ENCODE peak calls at places on chromosomes 1 and 21, in four cellular contexts. V is GM12878, R is HepG2, N is K562. P is an unnamed sample.

GRCh38 chr1:199041173-199041914 is 402.5 kb downstream of the PTPRC start:
- DNase-seq in R (no peak), N (no peak), V (peak), P (no peak)

GRCh38 chr1:3711780-3712451 is 40.3 kb upstream of the CCDC27 start:
- DNase-seq in V (no peak), R (no peak), N (no peak), P (no peak)

GRCh38 chr1:57711326-57711725 is 287.5 kb upstream of the DAB1 start:
- DNase-seq in V (no peak), N (no peak), R (no peak), P (no peak)

GRCh38 chr1:161884475-161884874 is 118.4 kb downstream of the ATF6 start:
- DNase-seq in N (no peak), V (no peak), R (no peak), P (no peak)

GRCh38 chr1:26745191-26745590 is 42.6 kb upstream of the PIGV start:
- DNase-seq in R (no peak), N (no peak), V (no peak), P (no peak)

GRCh38 chr1:181208967-181209366 is 120.5 kb downstream of the IER5 start:
- DNase-seq in V (no peak), R (no peak), N (no peak), P (no peak)

GRCh38 chr1:223811634-223812101 is 34.1 kb downstream of the TP53BP2 start:
- DNase-seq in R (peak), N (no peak), V (no peak), P (peak)

GRCh38 chr1:55894521-55894920 is 679.4 kb upstream of the USP24 start:
- DNase-seq in N (no peak), R (no peak), V (no peak), P (no peak)

GRCh38 chr1:45796381-45796780 is 7.0 kb upstream of the MAST2 start:
- DNase-seq in R (no peak), V (no peak), N (no peak), P (no peak)

GRCh38 chr1:42732126-42732680 is 7.8 kb downstream of the CLDN19 start:
- DNase-seq in R (no peak), V (no peak), N (no peak), P (no peak)

DNA sequence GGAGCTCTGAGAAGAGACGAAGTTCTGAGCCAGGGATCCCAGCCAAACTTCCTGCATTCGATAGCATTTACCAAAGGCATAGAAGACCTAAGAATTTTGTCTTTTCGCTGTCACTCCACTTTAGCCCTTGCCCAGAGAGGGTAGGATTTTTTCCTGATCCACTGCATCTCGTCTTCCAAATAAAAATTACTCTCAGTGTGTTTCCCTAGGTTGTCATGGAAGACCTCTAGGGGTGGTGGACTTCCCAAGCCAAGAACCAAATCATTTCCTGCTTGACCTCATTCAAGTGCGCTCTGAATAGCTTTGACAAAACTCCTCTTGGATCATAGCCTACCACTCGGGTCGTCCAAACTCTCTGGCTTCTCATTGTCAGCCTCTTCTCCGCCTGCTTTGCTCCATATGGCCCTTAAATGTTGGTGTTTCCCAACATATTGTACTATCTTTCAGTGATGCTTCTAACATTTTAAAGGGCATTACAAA is 444 bp upstream of the C1orf52 start:
- DNase-seq in N (no peak), R (no peak), V (no peak), P (no peak)
- TF ChIP-seq TARDBP in N (no peak), R (no peak), V (no peak), P (no peak)

GRCh38 chr1:70528591-70529333 is 117.7 kb downstream of the CTH start:
- DNase-seq in N (peak), V (no peak), R (peak), P (peak)
- TF ChIP-seq SP1 in N (no peak), V (no peak), R (no peak), P (no peak)

DNA sequence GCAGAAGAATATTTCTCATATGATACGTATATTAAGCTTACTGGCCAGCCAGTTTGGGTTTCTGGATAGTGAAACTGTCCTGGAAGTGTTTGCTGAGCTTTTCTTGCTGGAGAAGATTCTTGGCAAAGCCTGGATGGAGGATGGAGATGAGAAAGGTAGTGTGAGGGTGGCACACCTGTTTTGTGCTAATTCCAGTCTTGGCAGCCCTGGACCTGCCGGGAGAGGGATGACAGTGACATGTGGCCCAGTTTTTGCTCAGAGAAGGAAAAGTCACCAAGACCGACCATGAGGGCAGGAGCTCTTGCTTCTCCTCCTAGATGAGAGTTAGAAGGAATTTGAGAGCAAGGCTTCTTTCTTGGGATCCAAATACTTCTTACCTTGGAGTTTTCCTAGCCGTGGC is 34.1 kb downstream of the DOP1B start:
- DNase-seq in R (no peak), V (no peak), N (no peak), P (no peak)
- TF ChIP-seq FOXK2 in R (no peak), V (no peak), N (no peak), P (no peak)

DNA sequence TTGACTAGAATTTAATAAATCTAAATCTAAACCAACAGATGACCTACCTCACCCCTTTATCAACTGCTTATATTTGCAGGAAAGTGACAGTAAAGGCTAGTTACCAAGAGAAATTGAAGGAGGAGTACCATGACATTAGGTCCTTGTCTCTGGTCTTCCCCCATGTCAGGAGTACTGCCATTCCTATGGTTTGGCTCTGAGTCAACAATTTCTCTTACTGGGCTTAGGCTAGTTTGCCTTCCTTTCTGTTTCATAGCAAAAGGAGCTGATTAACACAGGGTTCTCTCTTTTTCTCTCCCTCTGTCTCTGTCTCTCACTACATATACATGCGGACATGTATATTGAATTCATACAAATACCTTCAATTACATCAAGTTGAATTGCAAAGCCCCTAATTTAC is 579.9 kb downstream of the DPYD start:
- DNase-seq in V (no peak), N (no peak), R (no peak), P (no peak)
- TF ChIP-seq TARDBP in V (no peak), N (no peak), R (no peak), P (no peak)

GRCh38 chr1:101280942-101281654 is 44.3 kb downstream of the S1PR1 start:
- DNase-seq in R (no peak), N (no peak), V (no peak), P (no peak)

GRCh38 chr1:101284622-101285218 is 47.9 kb downstream of the S1PR1 start:
- DNase-seq in V (no peak), R (no peak), N (no peak), P (no peak)

GRCh38 chr1:101284021-101284420 is 47.2 kb downstream of the S1PR1 start:
- DNase-seq in R (no peak), V (no peak), N (no peak), P (no peak)

GRCh38 chr1:101283443-101283842 is 46.6 kb downstream of the S1PR1 start:
- DNase-seq in N (peak), R (no peak), V (no peak), P (no peak)

DNA sequence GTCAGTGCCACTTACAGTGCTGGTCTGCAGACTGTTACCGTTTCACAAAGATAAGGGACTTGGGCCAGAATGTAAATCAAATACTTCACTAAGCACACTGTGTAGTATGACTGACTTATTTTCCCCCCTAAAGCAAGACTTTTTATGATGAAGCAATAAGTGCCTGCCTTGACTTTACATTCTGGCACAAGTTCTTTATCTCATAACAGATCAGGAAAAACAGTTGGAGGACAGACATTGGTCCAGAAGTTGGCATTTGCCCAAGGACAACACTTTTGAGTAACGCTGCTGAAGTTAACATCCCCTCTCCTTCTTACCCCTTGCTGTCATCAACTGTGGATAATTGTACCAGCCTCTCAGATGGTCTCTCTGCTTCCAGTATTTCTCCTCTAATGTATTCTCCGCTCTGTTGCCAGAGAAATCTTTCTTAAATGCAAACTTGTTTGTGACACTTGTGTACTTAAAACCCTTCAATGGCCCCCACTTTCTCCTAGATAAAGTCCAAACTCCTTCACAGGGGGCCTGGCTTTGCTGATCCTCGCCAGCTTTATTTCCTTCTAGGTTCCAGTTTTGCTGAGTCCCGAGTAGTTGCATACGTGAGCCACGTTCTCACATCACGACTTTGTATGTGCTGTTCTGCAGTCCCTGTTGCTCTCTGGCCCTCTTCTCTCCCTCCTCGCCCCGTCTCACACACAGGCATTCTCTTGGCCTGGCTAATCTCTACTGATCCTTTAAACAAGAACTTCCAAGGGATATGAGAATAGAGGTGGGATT is 45.7 kb downstream of the S1PR1 start:
- DNase-seq in R (no peak), V (no peak), N (no peak), P (peak)
- TF ChIP-seq SP1 in R (no peak), V (no peak), N (no peak), P (no peak)

GRCh38 chr21:23968008-23968407 is 1639.3 kb downstream of the MRPL39 start:
- DNase-seq in V (no peak), R (no peak), N (no peak), P (no peak)
- TF ChIP-seq FOXK2 in V (no peak), R (no peak), N (no peak), P (no peak)

P was measured in HEK293T.